ENCODE peak calls at places on chromosome 1, in nine cellular contexts. K is mesendoderm; L is activated T-cell treated with anti-CD3 and anti-CD28 coated beads for 48 hours; T is stimulated activated CD4-positive, alpha-beta T cell treated with anti-CD3 and anti-CD28 coated beads, Interleukin-2, amount 100 ng/mL, for 48 hours; C is B cell; V is cardiac fibroblast; R is amniotic epithelial cell; Q is fibroblast of pulmonary artery; P is HEK293T. E is an unnamed sample.

GRCh38 chr1:186465956-186466355 is 5.0 kb upstream of the PDC start:
- DNase-seq in K (no peak), L (no peak), T (no peak), C (no peak), V (no peak), R (no peak), Q (no peak), P (no peak), E (no peak)

GRCh38 chr1:108877858-108878257 is 1.1 kb downstream of the GPSM2 start:
- DNase-seq in K (peak), L (no peak), T (no peak), C (peak), V (peak), R (peak), Q (peak), P (no peak), E (no peak)

GRCh38 chr1:50474859-50475809 is 51.9 kb upstream of the DMRTA2 start:
- DNase-seq in K (peak), L (no peak), T (no peak), C (no peak), V (no peak), R (no peak), Q (no peak), P (peak), E (no peak)

GRCh38 chr1:222554177-222554576 is 6.3 kb upstream of the HHIPL2 start:
- DNase-seq in K (no peak), L (no peak), T (no peak), C (no peak), V (no peak), R (no peak), Q (no peak), P (no peak), E (no peak)

GRCh38 chr1:222276062-222276461 is 271.8 kb downstream of the HHIPL2 start:
- DNase-seq in K (peak), L (no peak), T (no peak), C (no peak), V (no peak), R (no peak), Q (no peak), P (no peak), E (no peak)

GRCh38 chr1:28208818-28209441 is 23.9 kb downstream of the DNAJC8 start:
- DNase-seq in K (peak), L (peak), T (peak), C (peak), V (peak), R (peak), Q (peak), P (peak), E (no peak)

GRCh38 chr1:242455052-242455361 is 69.5 kb downstream of the PLD5 start:
- DNase-seq in K (no peak), L (no peak), T (no peak), C (no peak), V (no peak), R (no peak), Q (no peak), P (no peak), E (no peak)

GRCh38 chr1:181179279-181179979 is 90.9 kb downstream of the IER5 start:
- DNase-seq in K (peak), L (no peak), T (no peak), C (no peak), V (no peak), R (no peak), Q (no peak), P (no peak), E (no peak)

GRCh38 chr1:89844860-89845259 is 24.0 kb downstream of the LRRC8D start:
- DNase-seq in K (no peak), L (no peak), T (no peak), C (no peak), V (no peak), R (no peak), Q (no peak), P (no peak), E (no peak)

GRCh38 chr1:235207202-235207565 is 46.1 kb upstream of the RBM34 start:
- DNase-seq in K (no peak), L (peak), T (peak), C (no peak), V (no peak), R (no peak), Q (no peak), P (no peak), E (no peak)

GRCh38 chr1:160640359-160641123 is 6.3 kb downstream of the SLAMF1 start:
- DNase-seq in K (no peak), L (no peak), T (no peak), C (no peak), V (no peak), R (peak), Q (no peak), P (no peak), E (no peak)

GRCh38 chr1:244778356-244778755 is 57.1 kb upstream of the COX20 start:
- DNase-seq in K (no peak), L (no peak), T (no peak), C (no peak), V (peak), R (peak), Q (peak), P (no peak), E (no peak)

GRCh38 chr1:2049517-2050481 is at the start of gene PRKCZ:
- DNase-seq in K (peak), L (peak), T (peak), C (peak), V (peak), R (peak), Q (no peak), P (peak), E (no peak)

GRCh38 chr1:118201524-118201923 is 16.5 kb upstream of the SPAG17 start:
- DNase-seq in K (no peak), L (no peak), T (no peak), C (no peak), V (no peak), R (no peak), Q (no peak), P (no peak), E (no peak)

GRCh38 chr1:25118554-25118953 is 113.7 kb downstream of the SYF2 start:
- DNase-seq in K (no peak), L (peak), T (peak), C (no peak), V (no peak), R (no peak), Q (no peak), P (no peak), E (no peak)

GRCh38 chr1:78114034-78114956 is 68.5 kb downstream of the GIPC2 start:
- DNase-seq in K (peak), L (peak), T (peak), C (peak), V (peak), R (peak), Q (peak), P (peak), E (peak)

GRCh38 chr1:201912832-201913231 is 24.1 kb downstream of the SHISA4 start:
- DNase-seq in K (no peak), L (no peak), T (no peak), C (no peak), V (peak), R (peak), Q (peak), P (no peak), E (no peak)

GRCh38 chr1:59498640-59499039 is 201.7 kb downstream of the FGGY start:
- DNase-seq in K (no peak), L (no peak), T (no peak), C (no peak), V (peak), R (peak), Q (peak), P (no peak), E (no peak)

GRCh38 chr1:160777486-160778089 is 18.4 kb upstream of the LY9 start:
- DNase-seq in K (peak), L (no peak), T (peak), C (peak), V (peak), R (peak), Q (peak), P (peak), E (no peak)

GRCh38 chr1:171817511-171818265 is 23.6 kb upstream of the DNM3 start:
- DNase-seq in K (peak), L (peak), T (peak), C (no peak), V (peak), R (peak), Q (peak), P (no peak), E (no peak)

GRCh38 chr1:34685225-34685624 is 69.6 kb upstream of the GJB5 start:
- DNase-seq in K (peak), L (no peak), T (no peak), C (no peak), V (no peak), R (no peak), Q (no peak), P (no peak), E (no peak)

GRCh38 chr1:59915516-59915915 is 11.1 kb downstream of the CYP2J2 start:
- DNase-seq in K (peak), L (no peak), T (no peak), C (no peak), V (no peak), R (no peak), Q (no peak), P (no peak), E (no peak)

GRCh38 chr1:221039616-221040015 is 160.4 kb downstream of the HLX start:
- DNase-seq in K (peak), L (no peak), T (no peak), C (no peak), V (peak), R (no peak), Q (peak), P (no peak), E (no peak)

GRCh38 chr1:165424454-165425283 is 20.3 kb downstream of the RXRG start:
- DNase-seq in K (no peak), L (no peak), T (no peak), C (no peak), V (peak), R (peak), Q (no peak), P (no peak), E (no peak)

GRCh38 chr1:223142795-223143759 is at the start of gene TLR5:
- DNase-seq in K (peak), L (peak), T (peak), C (peak), V (peak), R (peak), Q (peak), P (peak), E (no peak)

GRCh38 chr1:25616080-25616931 is at the start of gene MAN1C1:
- DNase-seq in K (peak), L (peak), T (peak), C (peak), V (peak), R (peak), Q (peak), P (peak), E (no peak)

GRCh38 chr1:55420866-55421265 is 205.7 kb upstream of the USP24 start:
- DNase-seq in K (no peak), L (no peak), T (no peak), C (no peak), V (peak), R (no peak), Q (peak), P (no peak), E (no peak)

GRCh38 chr1:66217021-66217420 is 316.9 kb upstream of the SGIP1 start:
- DNase-seq in K (no peak), L (no peak), T (no peak), C (no peak), V (no peak), R (peak), Q (peak), P (no peak), E (no peak)

E was measured in SK-N-MC.